ENCODE peak calls at places on chromosomes 3 and 15, in nine cellular contexts. I is upper lobe of right lung; F is endothelial cell; N is stimulated activated CD4-positive, alpha-beta T cell treated with anti-CD3 and anti-CD28 coated beads, TNF-alpha, amount 100 ng/mL, for 4 hours; X is adrenal gland; H is progenitor cell of endocrine pancreas; W is A172; L is GM13977; U is small intestine. Z is an unnamed sample.

GRCh38 chr3:17850448-17850847 is 108.0 kb upstream of the TBC1D5 start:
- DNase-seq in H (no peak), W (no peak), N (no peak), F (no peak), U (no peak), X (no peak), L (no peak), I (no peak), Z (no peak)

GRCh38 chr3:116630494-116630893 is 79.1 kb upstream of the TUSC7 start:
- DNase-seq in N (no peak), X (no peak), W (no peak), H (no peak), L (no peak), F (no peak), U (no peak), I (no peak), Z (no peak)

GRCh38 chr3:78878011-78878410 is 889.8 kb downstream of the ROBO1 start:
- DNase-seq in L (no peak), N (no peak), U (no peak), I (no peak), F (no peak), X (no peak), W (no peak), H (no peak), Z (no peak)

GRCh38 chr15:85792102-85792731 is 2.5 kb downstream of the KLHL25 start:
- DNase-seq in F (no peak), I (no peak), W (no peak), N (no peak), X (no peak), H (no peak), U (no peak), L (peak), Z (no peak)

GRCh38 chr15:56916825-56917477 is 1.5 kb upstream of the TCF12 start:
- DNase-seq in H (no peak), I (no peak), U (no peak), N (no peak), L (no peak), F (no peak), X (no peak), W (no peak), Z (no peak)

GRCh38 chr15:59678620-59679019 is 10.5 kb downstream of the BNIP2 start:
- DNase-seq in N (no peak), X (no peak), F (no peak), U (no peak), I (no peak), H (no peak), L (no peak), W (no peak), Z (no peak)

GRCh38 chr3:58167431-58168351 is 43.1 kb downstream of the DNASE1L3 start:
- DNase-seq in N (no peak), H (peak), F (peak), U (peak), I (no peak), L (peak), X (peak), W (peak), Z (peak)

GRCh38 chr15:67267440-67267839 is 12.9 kb downstream of the IQCH start:
- DNase-seq in N (no peak), L (no peak), X (no peak), W (no peak), F (no peak), U (peak), H (no peak), I (no peak), Z (no peak)

GRCh38 chr3:159848348-159849118 is 140.1 kb upstream of the IL12A start:
- DNase-seq in N (no peak), H (no peak), I (no peak), W (no peak), U (no peak), X (no peak), L (no peak), F (no peak), Z (no peak)

GRCh38 chr3:53320697-53321096 is 26.6 kb downstream of the DCP1A start:
- DNase-seq in U (no peak), N (no peak), X (no peak), F (no peak), W (no peak), I (no peak), L (no peak), H (no peak), Z (no peak)

GRCh38 chr3:41900265-41900664 is 61.6 kb downstream of the ULK4 start:
- DNase-seq in X (no peak), F (no peak), H (no peak), I (no peak), W (peak), U (no peak), L (no peak), N (no peak), Z (no peak)

GRCh38 chr15:53811530-53811929 is 52.1 kb upstream of the WDR72 start:
- DNase-seq in I (no peak), X (no peak), L (no peak), U (peak), W (no peak), N (no peak), F (no peak), H (no peak), Z (no peak)

GRCh38 chr15:95919460-95919859 is 411.0 kb upstream of the NR2F2 start:
- DNase-seq in I (no peak), F (no peak), U (no peak), H (no peak), N (no peak), W (no peak), X (no peak), L (no peak), Z (no peak)

GRCh38 chr3:156685198-156685597 is 10.8 kb downstream of the TIPARP start:
- DNase-seq in W (no peak), H (no peak), U (no peak), I (no peak), X (no peak), L (no peak), F (no peak), N (no peak), Z (no peak)

GRCh38 chr3:8962226-8962861 is 928 bp downstream of the RAD18 start:
- DNase-seq in U (no peak), H (no peak), X (no peak), W (peak), I (no peak), N (no peak), L (no peak), F (no peak), Z (no peak)

GRCh38 chr3:83934208-83935150 is 1024.3 kb upstream of the CADM2 start:
- DNase-seq in U (no peak), X (no peak), H (no peak), I (no peak), L (no peak), F (no peak), W (peak), N (no peak), Z (no peak)

GRCh38 chr3:141575879-141576743 is 89.3 kb downstream of the RASA2 start:
- DNase-seq in F (no peak), U (peak), I (no peak), W (peak), L (peak), H (no peak), X (no peak), N (no peak), Z (peak)

GRCh38 chr3:111577798-111578685 is 17.1 kb downstream of the ZBED2 start:
- DNase-seq in X (no peak), H (no peak), F (peak), W (peak), I (no peak), L (peak), U (peak), N (no peak), Z (peak)

GRCh38 chr3:117790256-117790987 is 1080.8 kb downstream of the TUSC7 start:
- DNase-seq in W (no peak), X (no peak), F (no peak), N (no peak), H (no peak), U (no peak), I (no peak), L (no peak), Z (no peak)

GRCh38 chr3:150005243-150006102 is 34.8 kb upstream of the PFN2 start:
- DNase-seq in N (no peak), L (no peak), U (no peak), F (no peak), W (peak), H (no peak), I (no peak), X (no peak), Z (no peak)

GRCh38 chr3:172354931-172355499 is 93.2 kb downstream of the GHSR start:
- DNase-seq in N (no peak), I (no peak), U (no peak), L (no peak), X (no peak), W (no peak), H (no peak), F (no peak), Z (no peak)

GRCh38 chr3:106198828-106199194 is 330.0 kb upstream of the CBLB start:
- DNase-seq in U (no peak), L (no peak), N (no peak), X (no peak), H (no peak), W (no peak), I (no peak), F (no peak), Z (no peak)

GRCh38 chr3:73605388-73605787 is 19.4 kb downstream of the PDZRN3 start:
- DNase-seq in X (no peak), F (no peak), L (no peak), H (no peak), W (no peak), U (no peak), N (no peak), I (no peak), Z (no peak)

GRCh38 chr3:126999383-126999782 is 16.5 kb downstream of the PLXNA1 start:
- DNase-seq in L (no peak), I (no peak), U (no peak), W (no peak), H (no peak), N (no peak), F (no peak), X (no peak), Z (no peak)